ENCODE peak calls at places on chromosomes 3 and 15, in seven cellular contexts. One of them, this sample, is unnamed.

GRCh38 chr3:173889522-173890055 is 492.0 kb downstream of the NLGN1 start:
- DNase-seq in IMR-90: peak; percentile 36
- DNase-seq in H1: no peak
- DNase-seq in trophoblast cell: no peak
- DNase-seq in mesenchymal stem cell: no peak
- DNase-seq in neuronal stem cell: no peak
- DNase-seq in mesendoderm: no peak
- DNase-seq in this sample: no peak

GRCh38 chr3:197333901-197334639 is 35.7 kb upstream of the DLG1 start:
- DNase-seq in neuronal stem cell: no peak
- DNase-seq in trophoblast cell: peak; percentile 17
- DNase-seq in IMR-90: no peak
- DNase-seq in mesenchymal stem cell: no peak
- DNase-seq in H1: no peak
- DNase-seq in mesendoderm: no peak
- DNase-seq in this sample: no peak

GRCh38 chr3:160180581-160181216 is 44.5 kb upstream of the C3orf80 start:
- DNase-seq in mesenchymal stem cell: peak; percentile 93
- DNase-seq in neuronal stem cell: no peak
- DNase-seq in trophoblast cell: no peak
- DNase-seq in H1: no peak
- DNase-seq in mesendoderm: peak; percentile 30
- DNase-seq in IMR-90: no peak
- DNase-seq in this sample: no peak

GRCh38 chr15:65132841-65133549 is 613 bp downstream of the PDCD7 start:
- DNase-seq in mesenchymal stem cell: peak; percentile 75
- DNase-seq in H1: no peak
- DNase-seq in mesendoderm: peak; percentile 74
- DNase-seq in IMR-90: peak; percentile 47
- DNase-seq in trophoblast cell: peak; percentile 52
- DNase-seq in neuronal stem cell: peak; percentile 35
- DNase-seq in this sample: peak; percentile 53

GRCh38 chr3:165624761-165625160 is 212.5 kb downstream of the BCHE start:
- DNase-seq in trophoblast cell: no peak
- DNase-seq in mesendoderm: peak; percentile 16
- DNase-seq in neuronal stem cell: no peak
- DNase-seq in mesenchymal stem cell: peak; percentile 25
- DNase-seq in H1: no peak
- DNase-seq in IMR-90: peak; percentile 50
- DNase-seq in this sample: no peak

GRCh38 chr3:77825045-77825827 is 785.3 kb downstream of the ROBO2 start:
- DNase-seq in neuronal stem cell: no peak
- DNase-seq in mesenchymal stem cell: peak; percentile 92
- DNase-seq in mesendoderm: peak; percentile 21
- DNase-seq in IMR-90: peak; percentile 50
- DNase-seq in trophoblast cell: peak; percentile 50
- DNase-seq in H1: no peak
- DNase-seq in this sample: no peak

GRCh38 chr3:18466136-18466535 is 41.0 kb upstream of the SATB1 start:
- DNase-seq in IMR-90: no peak
- DNase-seq in neuronal stem cell: no peak
- DNase-seq in mesendoderm: no peak
- DNase-seq in mesenchymal stem cell: no peak
- DNase-seq in H1: no peak
- DNase-seq in trophoblast cell: no peak
- DNase-seq in this sample: no peak

GRCh38 chr3:46029953-46030543 is 2.8 kb upstream of the XCR1 start:
- DNase-seq in mesendoderm: no peak
- DNase-seq in mesenchymal stem cell: no peak
- DNase-seq in IMR-90: no peak
- DNase-seq in trophoblast cell: no peak
- DNase-seq in neuronal stem cell: no peak
- DNase-seq in H1: no peak
- DNase-seq in this sample: no peak

GRCh38 chr3:110618512-110619226 is 452.9 kb upstream of the NECTIN3 start:
- DNase-seq in IMR-90: no peak
- DNase-seq in mesendoderm: peak; percentile 41
- DNase-seq in H1: no peak
- DNase-seq in trophoblast cell: no peak
- DNase-seq in mesenchymal stem cell: no peak
- DNase-seq in neuronal stem cell: no peak
- DNase-seq in this sample: no peak

GRCh38 chr15:91941871-91942270 is 88.4 kb downstream of the SLCO3A1 start:
- DNase-seq in neuronal stem cell: no peak
- DNase-seq in IMR-90: no peak
- DNase-seq in trophoblast cell: no peak
- DNase-seq in mesenchymal stem cell: no peak
- DNase-seq in mesendoderm: no peak
- DNase-seq in H1: no peak
- DNase-seq in this sample: no peak

GRCh38 chr3:79847928-79848327 is 80.1 kb upstream of the ROBO1 start:
- DNase-seq in mesendoderm: no peak
- DNase-seq in H1: no peak
- DNase-seq in IMR-90: no peak
- DNase-seq in neuronal stem cell: no peak
- DNase-seq in mesenchymal stem cell: no peak
- DNase-seq in trophoblast cell: no peak
- DNase-seq in this sample: no peak

GRCh38 chr3:119945286-119945685 is 149.0 kb downstream of the GSK3B start:
- DNase-seq in trophoblast cell: no peak
- DNase-seq in H1: no peak
- DNase-seq in IMR-90: no peak
- DNase-seq in mesendoderm: peak; percentile 84
- DNase-seq in neuronal stem cell: no peak
- DNase-seq in mesenchymal stem cell: no peak
- DNase-seq in this sample: no peak
- H3K27ac ChIP-seq in trophoblast cell: no peak overlapping the region
- H3K27ac ChIP-seq in H1: no peak overlapping the region
- H3K27ac ChIP-seq in IMR-90: no peak overlapping the region
- H3K27ac ChIP-seq in mesendoderm: no peak overlapping the region
- H3K27ac ChIP-seq in neuronal stem cell: no peak overlapping the region
- H3K27ac ChIP-seq in mesenchymal stem cell: no peak overlapping the region
- H3K27ac ChIP-seq in this sample: no peak overlapping the region

DNA sequence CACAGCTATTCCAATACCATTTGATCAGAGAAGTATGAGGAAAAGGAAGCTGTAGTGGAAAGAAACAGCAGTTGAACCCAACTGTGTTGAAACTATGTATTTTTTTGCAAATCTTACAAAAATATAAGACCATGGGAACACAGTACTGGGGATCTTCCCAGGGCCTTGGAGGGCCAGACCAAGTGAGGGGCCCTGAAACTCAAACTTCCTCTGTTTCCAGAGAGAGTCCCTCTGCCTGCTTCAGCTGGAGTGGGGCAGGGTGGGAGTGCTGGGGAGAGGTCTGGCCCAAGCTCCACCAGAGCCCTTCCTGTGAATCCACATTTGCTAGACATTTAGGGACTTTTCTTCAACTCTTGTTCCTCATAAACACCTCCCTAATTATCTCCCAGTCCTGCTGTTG is 263.9 kb downstream of the CHST2 start:
- DNase-seq in H1: no peak
- DNase-seq in mesendoderm: peak; percentile 50
- DNase-seq in trophoblast cell: no peak
- DNase-seq in IMR-90: no peak
- DNase-seq in mesenchymal stem cell: no peak
- DNase-seq in neuronal stem cell: no peak
- DNase-seq in this sample: no peak
- H3K4me2 ChIP-seq in H1: no peak overlapping the region
- H3K4me2 ChIP-seq in mesendoderm: no peak overlapping the region
- H3K4me2 ChIP-seq in trophoblast cell: no peak overlapping the region
- H3K4me2 ChIP-seq in IMR-90: no peak overlapping the region
- H3K4me2 ChIP-seq in mesenchymal stem cell: no peak overlapping the region
- H3K4me2 ChIP-seq in neuronal stem cell: no peak overlapping the region
- H3K4me2 ChIP-seq in this sample: no peak overlapping the region

DNA sequence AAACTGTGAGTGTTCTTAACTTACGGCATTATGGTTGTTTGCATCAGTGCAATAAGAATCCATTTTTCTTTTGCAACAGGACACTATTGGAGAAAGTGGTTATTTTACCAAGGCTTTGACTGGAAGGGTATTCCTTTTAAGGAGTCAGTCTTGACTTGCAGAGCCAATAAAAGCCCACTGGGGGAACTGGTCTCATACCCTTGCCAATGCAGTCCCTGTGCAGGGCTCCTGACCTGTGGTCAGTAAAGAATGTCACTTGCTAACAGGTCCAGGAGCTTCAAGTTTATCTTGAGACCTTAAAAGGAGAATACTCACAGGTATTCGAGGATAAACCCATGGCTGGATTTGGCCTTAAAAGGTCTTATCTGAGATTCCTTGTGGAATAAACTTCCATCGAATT is 227.8 kb upstream of the GBE1 start:
- DNase-seq in H1: no peak
- DNase-seq in IMR-90: no peak
- DNase-seq in trophoblast cell: no peak
- DNase-seq in mesendoderm: peak; percentile 46
- DNase-seq in neuronal stem cell: no peak
- DNase-seq in mesenchymal stem cell: no peak
- DNase-seq in this sample: no peak
- H3K18ac ChIP-seq in H1: no peak overlapping the region
- H3K18ac ChIP-seq in IMR-90: no peak overlapping the region
- H3K18ac ChIP-seq in trophoblast cell: no peak overlapping the region
- H3K18ac ChIP-seq in mesendoderm: no peak overlapping the region
- H3K18ac ChIP-seq in neuronal stem cell: no peak overlapping the region
- H3K18ac ChIP-seq in mesenchymal stem cell: no peak overlapping the region
- H3K18ac ChIP-seq in this sample: no peak overlapping the region

DNA sequence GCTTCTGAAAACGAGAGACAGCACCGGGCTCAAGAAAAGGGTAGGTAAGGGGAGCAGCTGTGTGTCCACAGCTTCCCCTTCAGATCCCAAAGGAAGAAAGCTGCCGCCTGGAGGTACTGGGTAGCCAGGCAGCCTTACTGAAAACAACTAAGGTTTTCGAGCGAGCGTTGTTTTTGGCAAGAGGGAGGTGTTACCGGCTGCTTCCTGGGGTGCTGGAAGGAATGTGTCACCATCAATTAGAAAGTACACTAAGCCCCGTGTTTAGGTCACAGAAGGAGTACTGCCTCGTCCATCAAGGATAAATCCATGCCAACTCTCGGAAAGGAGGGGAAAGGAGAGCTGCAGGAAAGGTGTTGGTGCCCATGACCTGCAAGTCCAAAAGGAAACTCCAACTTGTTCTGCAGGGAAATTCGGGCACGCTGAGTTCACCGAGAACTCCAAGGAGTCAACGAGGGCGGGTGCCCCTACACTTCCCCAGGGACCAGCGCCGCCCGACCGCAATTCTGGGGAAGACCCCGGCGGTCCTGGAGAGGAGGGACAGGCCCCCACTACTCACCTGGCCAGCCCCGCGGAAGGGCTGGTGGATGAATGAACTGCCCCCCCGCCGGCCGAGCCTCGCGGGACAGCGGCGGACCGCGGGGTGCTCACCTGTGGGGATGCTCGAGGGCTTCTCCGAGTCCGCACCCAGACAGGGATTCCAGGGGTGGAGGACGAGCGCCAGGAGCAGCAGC is 586 bp downstream of the PLOD2 start:
- DNase-seq in trophoblast cell: peak; percentile 61
- DNase-seq in H1: peak; percentile 61
- DNase-seq in mesenchymal stem cell: peak; percentile 84
- DNase-seq in neuronal stem cell: peak; percentile 61
- DNase-seq in mesendoderm: peak; percentile 97
- DNase-seq in IMR-90: peak; percentile 79
- DNase-seq in this sample: peak; percentile 85
- H3K27ac ChIP-seq in trophoblast cell: peak overlapping the region; percentile 91
- H3K27ac ChIP-seq in H1: peak overlapping the region; percentile 58
- H3K27ac ChIP-seq in mesenchymal stem cell: peak overlapping the region; percentile 79
- H3K27ac ChIP-seq in neuronal stem cell: no peak overlapping the region
- H3K27ac ChIP-seq in mesendoderm: peak overlapping the region; percentile 90
- H3K27ac ChIP-seq in IMR-90: peak overlapping the region; percentile 94
- H3K27ac ChIP-seq in this sample: peak overlapping the region; percentile 49

GRCh38 chr15:101565377-101565776 is 75.9 kb upstream of the PCSK6 start:
- DNase-seq in IMR-90: no peak
- DNase-seq in H1: no peak
- DNase-seq in trophoblast cell: no peak
- DNase-seq in mesendoderm: no peak
- DNase-seq in mesenchymal stem cell: no peak
- DNase-seq in neuronal stem cell: no peak
- DNase-seq in this sample: no peak

GRCh38 chr15:101567089-101567488 is 77.6 kb upstream of the PCSK6 start:
- DNase-seq in mesendoderm: no peak
- DNase-seq in trophoblast cell: no peak
- DNase-seq in H1: no peak
- DNase-seq in IMR-90: no peak
- DNase-seq in neuronal stem cell: no peak
- DNase-seq in mesenchymal stem cell: no peak
- DNase-seq in this sample: no peak

GRCh38 chr15:101570238-101570637 is 80.7 kb upstream of the PCSK6 start:
- DNase-seq in IMR-90: no peak
- DNase-seq in mesendoderm: no peak
- DNase-seq in mesenchymal stem cell: no peak
- DNase-seq in H1: no peak
- DNase-seq in trophoblast cell: no peak
- DNase-seq in neuronal stem cell: no peak
- DNase-seq in this sample: no peak

GRCh38 chr15:101568821-101569555 is 79.5 kb upstream of the PCSK6 start:
- DNase-seq in mesendoderm: no peak
- DNase-seq in trophoblast cell: no peak
- DNase-seq in neuronal stem cell: no peak
- DNase-seq in mesenchymal stem cell: no peak
- DNase-seq in H1: no peak
- DNase-seq in IMR-90: no peak
- DNase-seq in this sample: no peak

DNA sequence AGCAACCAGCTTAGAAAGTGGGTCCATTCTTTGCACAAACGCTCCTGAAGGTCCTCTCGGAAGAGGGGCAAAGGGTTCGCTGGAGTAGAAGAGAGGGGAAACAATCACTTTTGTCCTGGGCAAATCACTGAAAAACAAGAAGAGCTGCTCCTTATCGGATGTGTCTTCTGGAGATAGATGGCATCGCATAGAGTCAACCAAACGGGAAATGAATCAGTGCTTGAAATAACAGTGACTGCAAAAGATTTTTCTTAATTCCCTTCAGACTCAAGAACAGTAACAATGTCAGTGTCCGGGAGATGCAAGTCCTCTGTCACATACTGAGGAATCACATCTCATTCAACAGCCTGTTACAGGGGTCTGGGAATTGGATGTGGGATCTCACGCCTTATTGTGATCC is 78.8 kb upstream of the PCSK6 start:
- DNase-seq in H1: no peak
- DNase-seq in mesendoderm: no peak
- DNase-seq in trophoblast cell: no peak
- DNase-seq in neuronal stem cell: no peak
- DNase-seq in mesenchymal stem cell: no peak
- DNase-seq in IMR-90: no peak
- DNase-seq in this sample: no peak
- H3K4me2 ChIP-seq in H1: no peak overlapping the region
- H3K4me2 ChIP-seq in mesendoderm: no peak overlapping the region
- H3K4me2 ChIP-seq in trophoblast cell: no peak overlapping the region
- H3K4me2 ChIP-seq in neuronal stem cell: no peak overlapping the region
- H3K4me2 ChIP-seq in mesenchymal stem cell: no peak overlapping the region
- H3K4me2 ChIP-seq in IMR-90: no peak overlapping the region
- H3K4me2 ChIP-seq in this sample: no peak overlapping the region